ENCODE peak calls at places on chromosomes 7 and 10, in four cellular contexts. S is GM12891, O is K562, L is HL-60. P is an unnamed sample.

GRCh38 chr7:151068069-151068773 is 8.8 kb downstream of the SLC4A2 start:
- DNase-seq in S (no peak), L (no peak), O (no peak), P (no peak)

GRCh38 chr7:50387351-50387750 is 62.8 kb downstream of the FIGNL1 start:
- DNase-seq in S (no peak), L (no peak), O (no peak), P (no peak)

GRCh38 chr10:123236122-123236521 is 81.9 kb downstream of the BUB3 start:
- DNase-seq in O (no peak), L (no peak), S (no peak), P (no peak)

GRCh38 chr7:135855836-135856235 is 107.2 kb upstream of the FAM180A start:
- DNase-seq in L (no peak), S (no peak), O (no peak), P (no peak)

GRCh38 chr7:116222501-116222900 is 12.2 kb downstream of the TES start:
- DNase-seq in O (no peak), S (no peak), L (no peak), P (no peak)

GRCh38 chr7:16079723-16080122 is 341.6 kb downstream of the CRPPA start:
- DNase-seq in L (no peak), O (no peak), S (no peak), P (no peak)

GRCh38 chr7:151014950-151015349 is 9.3 kb downstream of the ATG9B start:
- DNase-seq in L (no peak), O (no peak), S (no peak), P (no peak)

GRCh38 chr7:46685051-46685450 is 764.0 kb upstream of the IGFBP3 start:
- DNase-seq in O (no peak), L (no peak), S (no peak), P (no peak)

GRCh38 chr7:116193329-116194087 is 16.8 kb upstream of the TES start:
- DNase-seq in O (no peak), L (no peak), S (no peak), P (no peak)

GRCh38 chr7:151800861-151801260 is 76.1 kb downstream of the PRKAG2 start:
- DNase-seq in L (no peak), O (no peak), S (no peak), P (no peak)

GRCh38 chr7:155296788-155297516 is 726 bp upstream of the INSIG1 start:
- DNase-seq in S (peak), O (peak), L (peak), P (no peak)

GRCh38 chr7:105261689-105262088 is 127.0 kb downstream of the SRPK2 start:
- DNase-seq in S (no peak), O (no peak), L (no peak), P (no peak)

GRCh38 chr10:116891208-116891607 is 41.9 kb downstream of the ENO4 start:
- DNase-seq in L (no peak), S (no peak), O (no peak), P (no peak)

GRCh38 chr10:5861269-5862031 is 28.2 kb downstream of the ANKRD16 start:
- DNase-seq in S (no peak), O (no peak), L (no peak), P (no peak)

GRCh38 chr10:46523881-46524470 is 32.5 kb downstream of the GPRIN2 start:
- DNase-seq in L (no peak), O (no peak), S (no peak), P (no peak)

GRCh38 chr10:104935656-104936055 is 294.6 kb downstream of the SORCS3 start:
- DNase-seq in S (no peak), O (no peak), L (no peak), P (no peak)

GRCh38 chr10:94066411-94066810 is 72.7 kb downstream of the PLCE1 start:
- DNase-seq in L (no peak), O (peak), S (no peak), P (no peak)

GRCh38 chr7:81627565-81628287 is 142.1 kb downstream of the HGF start:
- DNase-seq in L (no peak), S (no peak), O (no peak), P (no peak)

GRCh38 chr10:79884006-79884405 is 57.5 kb downstream of the NUTM2E start:
- DNase-seq in L (no peak), O (no peak), S (no peak), P (no peak)

GRCh38 chr10:86899670-86900276 is 57.6 kb downstream of the MMRN2 start:
- DNase-seq in S (no peak), O (peak), L (peak), P (no peak)

GRCh38 chr7:108448777-108449576 is 7.3 kb downstream of the NRCAM start:
- DNase-seq in L (no peak), O (no peak), S (no peak), P (no peak)

GRCh38 chr7:5557920-5558401 is 134.3 kb upstream of the TNRC18 start:
- DNase-seq in O (peak), L (peak), S (peak), P (peak)

DNA sequence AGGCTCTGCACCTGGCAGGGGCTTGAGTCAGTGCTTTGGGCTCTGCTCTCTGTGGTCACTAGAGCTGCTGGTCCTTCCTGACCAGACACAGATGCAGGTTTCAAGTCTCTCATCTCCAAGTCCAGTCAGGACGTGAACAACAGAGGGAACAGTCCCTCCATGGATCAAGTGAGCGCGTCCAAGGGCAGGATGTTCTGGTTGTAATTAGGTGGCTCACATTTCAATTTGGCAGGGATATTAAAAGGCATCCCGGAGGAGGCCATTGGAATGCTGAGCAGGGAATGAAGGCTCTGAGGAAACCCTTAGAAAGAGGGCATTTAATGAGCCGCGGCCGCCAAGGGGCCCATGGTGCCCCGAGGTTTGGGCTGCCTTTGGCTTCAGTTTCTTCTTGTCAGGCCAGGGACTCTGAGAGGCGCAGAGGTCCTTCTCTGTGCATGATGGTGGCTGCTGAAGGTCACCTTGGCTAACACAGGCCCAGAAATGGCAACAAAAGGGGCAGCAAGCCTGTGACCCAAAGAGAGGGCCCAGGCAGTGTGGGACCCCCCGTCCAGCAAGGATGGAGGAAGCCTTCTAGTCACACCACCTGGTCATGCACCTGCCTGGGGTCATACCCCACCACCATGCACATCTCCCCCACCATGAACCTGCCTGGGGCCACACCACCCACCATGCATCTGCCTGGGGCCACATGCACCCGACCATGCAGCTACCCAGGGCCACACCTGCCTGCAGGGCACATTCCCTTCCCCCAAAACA is 30.7 kb upstream of the INPP5A start:
- DNase-seq in S (no peak), L (no peak), O (no peak), P (no peak)
- TF ChIP-seq SPI1 in S (no peak), L (no peak), O (no peak), P (no peak)

GRCh38 chr10:129793479-129793878 is 170.6 kb downstream of the EBF3 start:
- DNase-seq in S (no peak), L (no peak), O (no peak), P (no peak)

GRCh38 chr10:129790710-129791446 is 173.2 kb downstream of the EBF3 start:
- DNase-seq in S (no peak), L (no peak), O (no peak), P (no peak)

GRCh38 chr10:129792864-129793263 is 171.2 kb downstream of the EBF3 start:
- DNase-seq in L (no peak), S (no peak), O (no peak), P (no peak)

GRCh38 chr10:129796611-129797420 is 167.3 kb downstream of the EBF3 start:
- DNase-seq in L (peak), S (no peak), O (no peak), P (no peak)

DNA sequence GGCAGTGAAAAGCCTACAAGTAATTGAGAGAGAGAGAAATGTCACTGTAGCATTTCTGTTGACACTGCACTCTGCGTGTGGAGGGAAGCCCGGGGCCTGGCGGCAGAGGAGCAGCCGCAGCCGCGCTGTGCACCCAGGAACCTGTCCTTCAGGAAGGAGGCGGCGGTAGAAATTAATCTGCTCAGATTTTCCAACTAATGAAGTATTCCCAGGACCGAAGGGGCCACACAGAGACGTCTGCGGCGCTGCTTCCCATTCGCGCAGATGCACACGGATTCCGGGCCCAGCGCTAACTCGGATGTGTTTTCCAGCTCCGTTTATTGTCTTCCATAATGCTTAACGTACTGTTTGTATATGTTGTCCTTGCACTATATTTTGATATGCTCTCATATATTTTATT is 170.0 kb downstream of the EBF3 start:
- DNase-seq in O (no peak), S (no peak), L (no peak), P (no peak)
- TF ChIP-seq SPI1 in O (no peak), S (no peak), L (no peak), P (no peak)

GRCh38 chr10:130018253-130018652 is 54.2 kb upstream of the EBF3 start:
- DNase-seq in L (peak), O (no peak), S (no peak), P (no peak)
- TF ChIP-seq SPI1 in L (no peak), O (no peak), S (no peak), P (no peak)

GRCh38 chr7:74516214-74516613 is 62.5 kb downstream of the GTF2IRD1 start:
- DNase-seq in L (no peak), O (no peak), S (no peak), P (no peak)

GRCh38 chr7:74511360-74511759 is 57.7 kb downstream of the GTF2IRD1 start:
- DNase-seq in L (no peak), S (no peak), O (no peak), P (no peak)

GRCh38 chr7:74515276-74515675 is 61.6 kb downstream of the GTF2IRD1 start:
- DNase-seq in O (no peak), S (no peak), L (no peak), P (no peak)

GRCh38 chr7:74512762-74513161 is 59.1 kb downstream of the GTF2IRD1 start:
- DNase-seq in L (no peak), O (no peak), S (no peak), P (no peak)

DNA sequence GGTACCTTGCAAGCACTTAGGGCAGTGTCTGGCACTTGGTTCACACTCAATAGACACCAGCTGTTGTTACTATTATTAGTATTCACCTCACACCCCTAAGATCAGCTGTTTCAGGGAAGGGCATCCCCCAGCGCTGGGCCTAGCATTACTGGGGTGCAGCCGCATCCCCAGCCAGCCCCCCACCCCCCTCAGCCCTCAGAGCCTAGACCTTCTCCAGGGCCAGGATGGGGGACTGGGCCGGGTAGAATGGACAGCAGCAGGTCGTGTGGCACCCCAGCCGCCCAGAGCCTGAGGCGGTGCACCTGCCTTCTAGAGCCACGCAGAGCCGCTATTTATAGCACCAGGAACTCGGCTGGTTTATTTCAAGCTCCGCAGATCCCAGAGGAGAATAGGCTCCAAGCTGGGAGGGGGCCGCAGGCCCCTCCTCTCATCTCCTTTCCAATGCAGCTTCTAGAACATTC is 60.5 kb downstream of the GTF2IRD1 start:
- DNase-seq in S (no peak), L (no peak), O (no peak), P (no peak)
- TF ChIP-seq SPI1 in S (no peak), L (no peak), O (no peak), P (no peak)